ENCODE peak calls at places on chromosomes 11 and 22, in seven cellular contexts. J is astrocyte of the spinal cord; A is esophagus squamous epithelium; G is globus pallidus; W is neuronal stem cell; M is mammary epithelial cell; N is activated naive CD8-positive, alpha-beta T cell treated with anti-CD3 and anti-CD28 coated beads, Interleukin-2, amount 50 U/mL, for 24 hours. D is an unnamed sample.

GRCh38 chr11:103889679-103890078 is 146.8 kb upstream of the DDI1 start:
- DNase-seq in J (no peak), A (no peak), G (no peak), W (no peak), M (no peak), N (no peak), D (no peak)

GRCh38 chr11:96317576-96317975 is 25.4 kb downstream of the MAML2 start:
- DNase-seq in J (no peak), A (no peak), G (peak; percentile 51), W (no peak), M (no peak), N (no peak), D (no peak)

GRCh38 chr11:121418625-121419114 is 33.4 kb upstream of the SORL1 start:
- DNase-seq in J (no peak), A (no peak), G (no peak), W (no peak), M (no peak), N (peak; percentile 25), D (no peak)

GRCh38 chr22:25148149-25148691 is 51.4 kb upstream of the CRYBB3 start:
- DNase-seq in J (no peak), A (no peak), G (no peak), W (no peak), M (no peak), N (no peak), D (no peak)

GRCh38 chr11:45173064-45173463 is 26.6 kb downstream of the PRDM11 start:
- DNase-seq in J (no peak), A (no peak), G (no peak), W (no peak), M (no peak), N (no peak), D (no peak)

GRCh38 chr11:113572349-113572748 is 97.2 kb upstream of the DRD2 start:
- DNase-seq in J (no peak), A (no peak), G (no peak), W (no peak), M (no peak), N (no peak), D (no peak)

GRCh38 chr11:32435152-32435480 is 223 bp downstream of the WT1 start:
- DNase-seq in J (no peak), A (no peak), G (no peak), W (no peak), M (no peak), N (peak; percentile 6), D (no peak)

GRCh38 chr11:27705873-27706820 is 5.9 kb upstream of the BDNF start:
- DNase-seq in J (no peak), A (no peak), G (no peak), W (no peak), M (no peak), N (no peak), D (no peak)

GRCh38 chr11:61162092-61162935 is 1.1 kb upstream of the VPS37C start:
- DNase-seq in J (peak; percentile 32), A (no peak), G (no peak), W (no peak), M (peak; percentile 63), N (peak; percentile 24), D (no peak)

GRCh38 chr11:1233351-1234053 is 10.6 kb downstream of the MUC5B start:
- DNase-seq in J (no peak), A (no peak), G (no peak), W (no peak), M (no peak), N (no peak), D (peak; percentile 11)

GRCh38 chr22:31618057-31618456 is 44.0 kb downstream of the PISD start:
- DNase-seq in J (no peak), A (no peak), G (no peak), W (no peak), M (no peak), N (no peak), D (no peak)

GRCh38 chr11:47356998-47357329 is 4.5 kb upstream of the MYBPC3 start:
- DNase-seq in J (no peak), A (no peak), G (no peak), W (no peak), M (no peak), N (no peak), D (no peak)

GRCh38 chr11:78203184-78203583 is 14.5 kb downstream of the USP35 start:
- DNase-seq in J (no peak), A (no peak), G (no peak), W (no peak), M (no peak), N (no peak), D (no peak)

GRCh38 chr11:1852885-1853284 is at the start of gene LSP1:
- DNase-seq in J (no peak), A (peak; percentile 59), G (no peak), W (no peak), M (no peak), N (peak; percentile 89), D (no peak)

GRCh38 chr22:27416553-27417427 is 384.8 kb downstream of the MN1 start:
- DNase-seq in J (peak; percentile 89), A (no peak), G (no peak), W (no peak), M (peak; percentile 91), N (no peak), D (no peak)

GRCh38 chr11:37817727-37818270 is 1219.8 kb upstream of the RAG2 start:
- DNase-seq in J (no peak), A (no peak), G (no peak), W (no peak), M (no peak), N (no peak), D (no peak)

GRCh38 chr22:35663371-35663770 is 15.1 kb downstream of the APOL6 start:
- DNase-seq in J (no peak), A (no peak), G (no peak), W (no peak), M (no peak), N (no peak), D (no peak)

GRCh38 chr11:70303070-70303469 is 32.6 kb downstream of the PPFIA1 start:
- DNase-seq in J (no peak), A (no peak), G (no peak), W (no peak), M (no peak), N (no peak), D (no peak)

GRCh38 chr11:20160425-20161229 is at the start of gene DBX1:
- DNase-seq in J (no peak), A (no peak), G (no peak), W (no peak), M (no peak), N (no peak), D (no peak)

GRCh38 chr11:34492806-34493414 is 20.7 kb downstream of the ELF5 start:
- DNase-seq in J (peak; percentile 69), A (no peak), G (peak; percentile 62), W (peak; percentile 60), M (peak; percentile 47), N (peak; percentile 53), D (no peak)

GRCh38 chr11:36073411-36074203 is 129.7 kb downstream of the LDLRAD3 start:
- DNase-seq in J (peak; percentile 74), A (no peak), G (peak; percentile 82), W (no peak), M (peak; percentile 30), N (no peak), D (peak; percentile 90)

GRCh38 chr11:440065-441042 is 1.5 kb downstream of the ANO9 start:
- DNase-seq in J (no peak), A (no peak), G (no peak), W (no peak), M (no peak), N (no peak), D (peak; percentile 49)

GRCh38 chr22:42688241-42688913 is 32.3 kb downstream of the A4GALT start:
- DNase-seq in J (peak; percentile 93), A (no peak), G (peak; percentile 35), W (peak; percentile 38), M (peak; percentile 83), N (no peak), D (peak; percentile 96)

GRCh38 chr11:3781423-3781822 is 15.9 kb downstream of the NUP98 start:
- DNase-seq in J (no peak), A (no peak), G (no peak), W (no peak), M (peak; percentile 61), N (no peak), D (no peak)

D was measured in psoas muscle.